ENCODE peak calls at places on chromosomes 2 and 18, in six cellular contexts. One of them, this sample, is unnamed.

GRCh38 chr2:128732976-128733431 is 414.3 kb upstream of the HS6ST1 start:
- DNase-seq in ascending aorta: no peak
- DNase-seq in fibroblast of villous mesenchyme: peak; percentile 87
- DNase-seq in BJ: no peak
- DNase-seq in psoas muscle: no peak
- DNase-seq in ovary: no peak
- DNase-seq in this sample: peak; percentile 100

GRCh38 chr2:235286624-235287368 is 207.0 kb upstream of the AGAP1 start:
- DNase-seq in ascending aorta: no peak
- DNase-seq in fibroblast of villous mesenchyme: peak; percentile 33
- DNase-seq in BJ: peak; percentile 4
- DNase-seq in psoas muscle: no peak
- DNase-seq in ovary: no peak
- DNase-seq in this sample: peak; percentile 33

GRCh38 chr2:177334940-177335543 is 57.5 kb upstream of the AGPS start:
- DNase-seq in ascending aorta: no peak
- DNase-seq in fibroblast of villous mesenchyme: peak; percentile 57
- DNase-seq in BJ: no peak
- DNase-seq in psoas muscle: no peak
- DNase-seq in ovary: no peak
- DNase-seq in this sample: peak; percentile 66

GRCh38 chr2:232363784-232364615 is 14.6 kb upstream of the ALPP start:
- DNase-seq in ascending aorta: no peak
- DNase-seq in fibroblast of villous mesenchyme: peak; percentile 61
- DNase-seq in BJ: no peak
- DNase-seq in psoas muscle: peak; percentile 26
- DNase-seq in ovary: no peak
- DNase-seq in this sample: no peak

GRCh38 chr2:98800330-98801064 is 69.6 kb upstream of the MGAT4A start:
- DNase-seq in ascending aorta: no peak
- DNase-seq in fibroblast of villous mesenchyme: no peak
- DNase-seq in BJ: no peak
- DNase-seq in psoas muscle: no peak
- DNase-seq in ovary: no peak
- DNase-seq in this sample: no peak

GRCh38 chr2:64019083-64019974 is at the start of gene VPS54:
- DNase-seq in ascending aorta: peak; percentile 80
- DNase-seq in fibroblast of villous mesenchyme: peak; percentile 72
- DNase-seq in BJ: no peak
- DNase-seq in psoas muscle: peak; percentile 84
- DNase-seq in ovary: peak; percentile 74
- DNase-seq in this sample: peak; percentile 59

GRCh38 chr2:57878573-57878910 is 168.1 kb upstream of the VRK2 start:
- DNase-seq in ascending aorta: no peak
- DNase-seq in fibroblast of villous mesenchyme: no peak
- DNase-seq in BJ: no peak
- DNase-seq in psoas muscle: no peak
- DNase-seq in ovary: no peak
- DNase-seq in this sample: no peak

GRCh38 chr2:68548396-68548795 is 81.0 kb downstream of the APLF start:
- DNase-seq in ascending aorta: no peak
- DNase-seq in fibroblast of villous mesenchyme: peak; percentile 26
- DNase-seq in BJ: no peak
- DNase-seq in psoas muscle: no peak
- DNase-seq in ovary: no peak
- DNase-seq in this sample: peak; percentile 55

GRCh38 chr2:173279528-173279868 is 75.2 kb upstream of the CDCA7 start:
- DNase-seq in ascending aorta: no peak
- DNase-seq in fibroblast of villous mesenchyme: no peak
- DNase-seq in BJ: no peak
- DNase-seq in psoas muscle: no peak
- DNase-seq in ovary: no peak
- DNase-seq in this sample: no peak

GRCh38 chr2:17658251-17658843 is 95.3 kb downstream of the SMC6 start:
- DNase-seq in ascending aorta: no peak
- DNase-seq in fibroblast of villous mesenchyme: peak; percentile 19
- DNase-seq in BJ: peak; percentile 65
- DNase-seq in psoas muscle: no peak
- DNase-seq in ovary: no peak
- DNase-seq in this sample: peak; percentile 27

GRCh38 chr18:77096031-77096371 is 36.6 kb downstream of the MBP start:
- DNase-seq in ascending aorta: no peak
- DNase-seq in fibroblast of villous mesenchyme: no peak
- DNase-seq in BJ: no peak
- DNase-seq in psoas muscle: no peak
- DNase-seq in ovary: no peak
- DNase-seq in this sample: no peak
- TF ChIP-seq CTCF in ascending aorta: no peak
- TF ChIP-seq CTCF in fibroblast of villous mesenchyme: no peak
- TF ChIP-seq CTCF in BJ: no peak
- TF ChIP-seq CTCF in psoas muscle: no peak
- TF ChIP-seq CTCF in ovary: no peak
- TF ChIP-seq CTCF in this sample: no peak

DNA sequence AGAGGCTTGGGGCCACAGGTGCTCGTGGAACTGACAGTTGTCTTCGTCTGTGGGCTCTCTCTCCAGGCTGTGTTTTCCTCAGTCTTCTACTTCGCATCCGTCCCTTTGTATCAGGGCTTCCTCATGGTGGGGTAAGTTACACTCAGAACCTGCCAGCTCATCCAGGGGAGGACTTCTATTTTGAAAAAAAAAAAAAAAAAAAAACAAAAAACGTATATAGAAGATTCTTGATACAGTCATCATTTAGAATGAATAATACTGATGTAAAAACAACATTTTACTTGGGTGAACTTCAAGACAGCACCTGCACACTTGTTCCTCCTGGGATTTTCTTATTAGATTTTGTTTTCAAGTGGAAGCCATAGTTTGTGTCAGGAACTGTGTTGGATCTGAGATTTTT is 47.7 kb upstream of the NFATC1 start:
- DNase-seq in ascending aorta: no peak
- DNase-seq in fibroblast of villous mesenchyme: no peak
- DNase-seq in BJ: no peak
- DNase-seq in psoas muscle: no peak
- DNase-seq in ovary: no peak
- DNase-seq in this sample: no peak
- TF ChIP-seq CTCF in ascending aorta: no peak
- TF ChIP-seq CTCF in fibroblast of villous mesenchyme: no peak
- TF ChIP-seq CTCF in BJ: no peak
- TF ChIP-seq CTCF in psoas muscle: no peak
- TF ChIP-seq CTCF in ovary: no peak
- TF ChIP-seq CTCF in this sample: no peak

GRCh38 chr18:74221081-74221480 is 70.7 kb downstream of the CYB5A start:
- DNase-seq in ascending aorta: no peak
- DNase-seq in fibroblast of villous mesenchyme: no peak
- DNase-seq in BJ: no peak
- DNase-seq in psoas muscle: no peak
- DNase-seq in ovary: no peak
- DNase-seq in this sample: no peak

GRCh38 chr18:74216661-74217110 is 68.4 kb downstream of the TIMM21 start:
- DNase-seq in ascending aorta: peak; percentile 21
- DNase-seq in fibroblast of villous mesenchyme: no peak
- DNase-seq in BJ: no peak
- DNase-seq in psoas muscle: no peak
- DNase-seq in ovary: no peak
- DNase-seq in this sample: no peak

GRCh38 chr18:74217476-74218143 is 69.3 kb downstream of the TIMM21 start:
- DNase-seq in ascending aorta: peak; percentile 22
- DNase-seq in fibroblast of villous mesenchyme: no peak
- DNase-seq in BJ: no peak
- DNase-seq in psoas muscle: no peak
- DNase-seq in ovary: no peak
- DNase-seq in this sample: no peak

GRCh38 chr18:74215863-74216262 is 67.5 kb downstream of the TIMM21 start:
- DNase-seq in ascending aorta: peak; percentile 11
- DNase-seq in fibroblast of villous mesenchyme: no peak
- DNase-seq in BJ: no peak
- DNase-seq in psoas muscle: no peak
- DNase-seq in ovary: no peak
- DNase-seq in this sample: no peak

DNA sequence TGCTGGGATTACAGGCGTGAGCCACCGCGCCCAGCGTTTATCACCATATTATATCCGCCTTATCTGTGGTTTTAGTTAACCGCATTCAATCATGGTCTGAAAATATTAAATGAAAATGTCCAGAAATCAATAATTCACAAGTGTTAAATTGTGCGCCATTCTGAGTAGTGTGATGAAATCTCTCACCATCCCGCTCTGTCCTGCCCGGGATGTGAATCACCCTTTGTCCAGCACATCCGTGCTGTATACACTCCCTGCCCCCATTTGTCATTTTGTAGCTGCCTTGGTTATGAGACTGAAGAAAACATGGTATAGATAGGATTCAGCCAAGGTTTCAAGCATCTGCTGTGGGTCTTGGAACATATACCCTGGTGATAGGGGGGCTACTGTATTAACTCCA is 70.7 kb downstream of the TIMM21 start:
- DNase-seq in ascending aorta: peak; percentile 8
- DNase-seq in fibroblast of villous mesenchyme: no peak
- DNase-seq in BJ: no peak
- DNase-seq in psoas muscle: no peak
- DNase-seq in ovary: no peak
- DNase-seq in this sample: peak; percentile 59
- TF ChIP-seq CTCF in ascending aorta: no peak
- TF ChIP-seq CTCF in fibroblast of villous mesenchyme: no peak
- TF ChIP-seq CTCF in BJ: no peak
- TF ChIP-seq CTCF in psoas muscle: no peak
- TF ChIP-seq CTCF in ovary: no peak
- TF ChIP-seq CTCF in this sample: no peak

GRCh38 chr18:21650301-21650700 is 38.2 kb downstream of the SNRPD1 start:
- DNase-seq in ascending aorta: no peak
- DNase-seq in fibroblast of villous mesenchyme: no peak
- DNase-seq in BJ: no peak
- DNase-seq in psoas muscle: no peak
- DNase-seq in ovary: no peak
- DNase-seq in this sample: no peak

GRCh38 chr18:21656402-21656801 is 44.3 kb downstream of the SNRPD1 start:
- DNase-seq in ascending aorta: no peak
- DNase-seq in fibroblast of villous mesenchyme: peak; percentile 45
- DNase-seq in BJ: peak; percentile 18
- DNase-seq in psoas muscle: no peak
- DNase-seq in ovary: no peak
- DNase-seq in this sample: peak; percentile 69

GRCh38 chr18:21652073-21652472 is 40.0 kb downstream of the SNRPD1 start:
- DNase-seq in ascending aorta: no peak
- DNase-seq in fibroblast of villous mesenchyme: no peak
- DNase-seq in BJ: no peak
- DNase-seq in psoas muscle: no peak
- DNase-seq in ovary: no peak
- DNase-seq in this sample: no peak
- TF ChIP-seq CTCF in ascending aorta: no peak
- TF ChIP-seq CTCF in fibroblast of villous mesenchyme: no peak
- TF ChIP-seq CTCF in BJ: no peak
- TF ChIP-seq CTCF in psoas muscle: no peak
- TF ChIP-seq CTCF in ovary: no peak
- TF ChIP-seq CTCF in this sample: no peak